ENCODE peak calls at places on chromosomes 4 and X, in six cellular contexts. M, R, N, F, B and E are unnamed samples. For H3K4me1, the result is how much of the 10 kb centered on the place peaks cover.

GRCh38 chr4:105979506-105979905 is 84.2 kb downstream of the NPNT start:
- DNase-seq in M (no peak), N (no peak), B (no peak), F (no peak), R (no peak), E (no peak)

GRCh38 chr4:105666693-105667092 is 41.8 kb downstream of the INTS12 start:
- DNase-seq in B (no peak), M (no peak), N (no peak), F (no peak), R (no peak), E (no peak)

GRCh38 chr4:600850-601515 is 24.4 kb upstream of the PDE6B start:
- DNase-seq in N (no peak), F (no peak), B (no peak), R (no peak), M (no peak), E (no peak)

GRCh38 chrX:106874075-106874474 is 29.1 kb downstream of the RIPPLY1 start:
- DNase-seq in B (no peak), R (peak), F (no peak), N (no peak), M (no peak), E (no peak)

GRCh38 chrX:130402211-130402684 is 461 bp downstream of the RBMX2 start:
- DNase-seq in N (no peak), R (no peak), B (no peak), F (no peak), M (no peak), E (no peak)

GRCh38 chrX:154749856-154750255 is 1.0 kb downstream of the GAB3 start:
- DNase-seq in M (no peak), R (no peak), N (no peak), B (no peak), F (no peak), E (no peak)

GRCh38 chr4:163701915-163702314 is 207.4 kb downstream of the TMA16 start:
- DNase-seq in M (no peak), R (no peak), N (no peak), B (no peak), F (no peak), E (no peak)

GRCh38 chrX:30653415-30654131 is at the start of gene GK:
- DNase-seq in R (no peak), N (no peak), B (no peak), F (peak), M (no peak), E (peak)

GRCh38 chrX:154396948-154397887 is 959 bp upstream of the RPL10 start:
- DNase-seq in R (peak), M (peak), F (no peak), B (peak), N (no peak), E (peak)

GRCh38 chrX:118823263-118824172 is at the start of gene ZCCHC12:
- DNase-seq in N (peak), M (no peak), B (peak), R (peak), F (peak), E (peak)

GRCh38 chrX:155997436-155997835 is at the start of gene IL9R:
- DNase-seq in B (no peak), R (no peak), M (no peak), F (no peak), N (no peak), E (no peak)

GRCh38 chrX:108736509-108737479 is at the start of gene IRS4:
- DNase-seq in F (peak), B (no peak), M (no peak), R (peak), N (no peak), E (no peak)

GRCh38 chrX:15418041-15418706 is 34.0 kb upstream of the VEGFD start:
- DNase-seq in R (no peak), F (no peak), B (no peak), N (no peak), M (no peak), E (no peak)

GRCh38 chr4:73347497-73347896 is 56.6 kb upstream of the ALB start:
- DNase-seq in F (no peak), B (no peak), M (no peak), R (peak), N (no peak), E (no peak)

GRCh38 chr4:150244600-150244999 is 166.4 kb downstream of the DCLK2 start:
- DNase-seq in R (no peak), M (no peak), N (no peak), B (no peak), F (no peak), E (no peak)

GRCh38 chrX:64265265-64265664 is 34.9 kb upstream of the ASB12 start:
- DNase-seq in R (no peak), B (no peak), M (no peak), F (no peak), N (no peak), E (no peak)

GRCh38 chrX:42131856-42132255 is 208.5 kb upstream of the CASK start:
- DNase-seq in N (no peak), B (no peak), R (no peak), F (no peak), M (no peak), E (no peak)

GRCh38 chrX:96538104-96538725 is 146.4 kb upstream of the DIAPH2 start:
- DNase-seq in M (no peak), B (no peak), F (no peak), R (no peak), N (no peak), E (no peak)

GRCh38 chrX:55452825-55453124 is 848 bp downstream of the MAGEH1 start:
- DNase-seq in M (no peak), B (no peak), N (no peak), F (no peak), R (no peak), E (no peak)

GRCh38 chr4:27861381-27861787 is 1000.7 kb downstream of the STIM2 start:
- DNase-seq in F (peak), N (peak), R (peak), B (peak), M (no peak), E (no peak)

GRCh38 chrX:136742721-136743379 is 37.9 kb downstream of the ARHGEF6 start:
- DNase-seq in N (no peak), B (no peak), M (no peak), F (no peak), R (no peak), E (no peak)

GRCh38 chrX:151697537-151697936 is 2.3 kb downstream of the PRRG3 start:
- DNase-seq in F (no peak), R (no peak), M (no peak), B (peak), N (no peak), E (peak)

GRCh38 chrX:132092439-132093065 is 35.3 kb downstream of the FRMD7 start:
- DNase-seq in N (peak), M (no peak), B (peak), F (peak), R (peak), E (no peak)

GRCh38 chr4:144449623-144450022 is 196.3 kb upstream of the HHIP start:
- DNase-seq in M (peak), B (no peak), N (no peak), F (no peak), R (no peak), E (peak)

GRCh38 chr4:110132822-110133719 is 65.3 kb downstream of the ELOVL6 start:
- DNase-seq in F (no peak), R (peak), N (no peak), B (no peak), M (no peak), E (no peak)

GRCh38 chr4:31995943-31996901 is 1276.1 kb downstream of the PCDH7 start:
- DNase-seq in B (no peak), N (no peak), R (no peak), M (no peak), F (no peak), E (no peak)

GRCh38 chr4:53702334-53703266 is 111.3 kb upstream of the LNX1 start:
- DNase-seq in F (peak), R (peak), M (peak), B (peak), N (no peak), E (peak)

GRCh38 chrX:11049976-11050375 is 61.2 kb upstream of the HCCS start:
- DNase-seq in F (no peak), B (no peak), N (no peak), M (no peak), R (no peak), E (no peak)

GRCh38 chrX:101057095-101057714 is 5.3 kb upstream of the TRMT2B start:
- DNase-seq in M (no peak), N (no peak), B (no peak), F (no peak), R (no peak), E (no peak)

GRCh38 chrX:48761674-48762471 is at the start of gene GLOD5:
- DNase-seq in M (no peak), B (peak), R (peak), N (peak), F (peak), E (no peak)

GRCh38 chr4:3176625-3177229 is 72.2 kb upstream of the MSANTD1 start:
- DNase-seq in M (no peak), R (no peak), B (no peak), N (no peak), F (peak), E (no peak)

GRCh38 chr4:147157860-147158701 is 212.4 kb upstream of the TTC29 start:
- DNase-seq in R (peak), N (no peak), M (peak), B (peak), F (no peak), E (no peak)

GRCh38 chr4:140134780-140135179 is 19.2 kb downstream of the MAML3 start:
- DNase-seq in M (no peak), B (no peak), R (no peak), N (no peak), F (no peak), E (no peak)

GRCh38 chr4:140135529-140136021 is 18.4 kb downstream of the MAML3 start:
- DNase-seq in F (no peak), M (no peak), R (no peak), N (no peak), B (no peak), E (peak)

GRCh38 chr4:140137654-140138053 is 16.3 kb downstream of the MAML3 start:
- DNase-seq in F (peak), N (no peak), R (no peak), B (no peak), M (no peak), E (no peak)

GRCh38 chr4:140138428-140138827 is 15.6 kb downstream of the MAML3 start:
- DNase-seq in M (no peak), N (no peak), F (no peak), B (peak), R (no peak), E (no peak)

GRCh38 chr4:140136509-140136908 is 17.5 kb downstream of the MAML3 start:
- DNase-seq in B (no peak), F (no peak), R (no peak), M (no peak), N (no peak), E (no peak)
- H3K4me1 ChIP-seq in B (under half), F (under half), R (under half), M (under half), N (under half), E (under half)

DNA sequence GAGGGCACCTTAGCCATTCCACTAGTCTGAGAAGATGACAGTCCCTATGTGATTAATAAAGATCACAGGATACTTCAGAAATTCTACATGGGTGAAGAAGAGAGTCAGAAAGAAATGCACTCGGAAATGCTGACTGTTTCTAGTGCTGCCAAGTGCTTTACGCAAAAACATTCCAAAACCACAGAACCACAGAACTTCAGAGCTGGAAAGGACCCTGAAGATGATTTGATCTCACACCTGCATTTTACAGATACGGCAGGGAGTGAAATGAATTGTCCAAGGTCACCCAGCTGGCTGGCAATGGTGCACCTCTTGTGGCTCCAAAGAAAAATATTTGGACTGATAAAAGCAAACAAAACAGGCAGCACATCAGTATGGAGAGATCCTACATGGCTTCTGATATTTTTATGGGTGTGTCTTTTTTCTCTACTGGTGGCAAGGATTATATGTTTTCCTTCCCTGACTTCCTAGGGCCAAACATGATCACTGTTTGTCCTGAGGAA is 115.9 kb downstream of the MAML3 start:
- DNase-seq in M (no peak), N (no peak), B (no peak), R (peak), F (no peak), E (no peak)
- TF ChIP-seq POLR2AphosphoS5 in M (no peak), N (no peak), B (no peak), R (no peak), F (peak), E (no peak)

DNA sequence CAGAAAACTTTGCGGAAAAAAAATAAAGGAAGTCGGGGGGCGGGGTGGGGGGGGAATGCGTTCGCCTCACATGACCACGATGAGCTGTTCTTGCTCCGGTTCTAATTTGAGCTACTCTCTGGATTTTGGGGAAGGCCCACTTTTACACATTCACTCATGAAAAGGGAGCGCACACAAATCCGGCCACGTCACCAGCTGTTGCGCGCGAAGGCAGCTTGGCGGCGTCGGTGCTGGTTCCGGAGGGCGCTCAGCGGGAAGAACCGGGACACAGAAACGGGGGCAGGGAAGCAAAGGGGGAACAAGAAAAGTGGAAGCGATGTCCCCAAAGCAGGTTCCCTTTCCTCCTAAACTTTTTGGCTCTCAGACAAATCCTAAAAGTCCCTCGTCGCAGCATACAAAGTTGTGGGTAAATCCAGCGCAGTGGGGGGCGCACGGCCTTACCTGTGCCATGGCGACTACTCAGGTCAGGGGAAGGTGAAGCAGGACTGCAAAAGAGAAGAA is 590 bp downstream of the ANXA5 start:
- DNase-seq in R (peak), F (peak), N (no peak), M (peak), B (peak), E (peak)
- TF ChIP-seq POLR2A in R (no peak), F (no peak), N (no peak), M (peak), B (peak), E (no peak)

GRCh38 chr4:1711906-1712215 is 258 bp downstream of the SLBP start:
- DNase-seq in B (no peak), N (no peak), F (peak), R (no peak), M (no peak), E (no peak)

GRCh38 chr4:1712216-1713002 is at the start of gene SLBP:
- DNase-seq in N (peak), F (peak), R (peak), M (peak), B (peak), E (peak)

GRCh38 chr4:1714303-1715001 is 2.3 kb upstream of the SLBP start:
- DNase-seq in M (no peak), F (no peak), N (no peak), B (no peak), R (no peak), E (no peak)

GRCh38 chr4:1711055-1711905 is 839 bp downstream of the SLBP start:
- DNase-seq in B (peak), R (no peak), F (peak), M (no peak), N (no peak), E (peak)

DNA sequence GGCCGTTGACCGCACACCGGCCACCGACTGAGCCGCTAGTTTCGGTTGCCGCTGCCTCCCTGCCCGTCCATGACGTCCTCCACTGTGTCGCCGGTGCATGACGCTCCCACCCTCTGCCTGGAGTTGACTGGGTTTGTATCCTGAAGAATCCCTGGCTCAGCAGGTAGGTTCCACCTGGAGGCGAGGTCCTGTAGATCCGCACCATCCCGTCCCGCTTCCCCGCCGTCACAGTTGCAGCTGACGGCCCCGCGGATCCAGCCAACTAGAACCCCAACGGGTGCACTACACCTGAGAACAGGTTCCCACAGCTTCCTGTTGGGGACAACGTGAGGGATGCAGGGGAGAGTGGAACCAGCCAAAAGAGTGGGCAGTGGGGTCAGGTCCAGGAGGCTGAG is 881 bp upstream of the SLBP start:
- DNase-seq in R (no peak), N (no peak), B (no peak), F (no peak), M (no peak), E (no peak)
- H3K4me1 ChIP-seq in R (half or more), N (under half), B (half or more), F (under half), M (half or more), E (under half)

DNA sequence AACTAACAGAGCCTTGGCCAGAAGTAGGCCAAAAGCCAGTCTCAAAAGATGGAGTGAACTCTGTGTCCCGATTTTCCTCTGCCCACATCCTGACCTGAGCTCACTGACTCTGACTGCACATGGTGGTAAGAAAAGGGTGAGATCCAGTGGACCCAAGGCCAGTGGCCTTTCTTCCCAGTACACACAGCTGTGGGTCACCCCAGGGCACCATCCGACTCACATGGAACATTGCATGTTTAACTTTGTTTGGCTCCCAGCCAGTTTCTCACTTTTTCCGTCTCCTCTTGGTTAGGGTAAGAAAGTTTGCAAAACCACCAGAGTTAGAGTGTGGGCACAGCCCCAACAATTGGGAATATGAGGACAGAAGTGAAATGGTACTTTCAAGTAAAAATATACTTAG is 69.8 kb downstream of the GAB1 start:
- DNase-seq in N (no peak), F (no peak), R (peak), M (peak), B (peak), E (peak)
- TF ChIP-seq POLR2AphosphoS5 in N (no peak), F (no peak), R (no peak), M (peak), B (peak), E (peak)

GRCh38 chr4:82352118-82352824 is 21.5 kb downstream of the HNRNPD start:
- DNase-seq in B (no peak), M (no peak), N (no peak), R (no peak), F (no peak), E (no peak)
- TF ChIP-seq POLR2A in B (no peak), M (no peak), N (no peak), R (no peak), F (no peak), E (no peak)

DNA sequence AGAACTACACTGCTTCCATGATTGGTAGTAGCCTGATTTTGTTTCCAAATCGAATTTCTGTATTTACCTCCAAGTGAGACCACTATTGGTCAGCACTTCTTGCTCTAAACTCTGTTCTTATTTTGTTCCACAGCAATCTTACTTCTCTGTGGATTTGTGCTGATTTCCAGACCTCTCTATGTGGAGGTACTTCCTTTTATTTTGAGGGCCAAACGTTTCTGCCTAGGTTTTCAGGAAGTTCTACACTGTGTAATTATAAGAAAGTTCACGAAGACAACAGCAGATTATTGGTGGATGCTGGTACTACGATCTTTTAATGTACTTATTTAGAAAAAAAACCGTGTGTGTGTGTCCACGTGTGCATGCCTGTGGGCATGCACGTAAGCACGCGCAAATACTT is 46.7 kb downstream of the DTHD1 start:
- DNase-seq in M (no peak), B (no peak), R (no peak), F (no peak), N (no peak), E (no peak)
- H3K4me1 ChIP-seq in M (under half), B (under half), R (under half), F (under half), N (under half), E (under half)

DNA sequence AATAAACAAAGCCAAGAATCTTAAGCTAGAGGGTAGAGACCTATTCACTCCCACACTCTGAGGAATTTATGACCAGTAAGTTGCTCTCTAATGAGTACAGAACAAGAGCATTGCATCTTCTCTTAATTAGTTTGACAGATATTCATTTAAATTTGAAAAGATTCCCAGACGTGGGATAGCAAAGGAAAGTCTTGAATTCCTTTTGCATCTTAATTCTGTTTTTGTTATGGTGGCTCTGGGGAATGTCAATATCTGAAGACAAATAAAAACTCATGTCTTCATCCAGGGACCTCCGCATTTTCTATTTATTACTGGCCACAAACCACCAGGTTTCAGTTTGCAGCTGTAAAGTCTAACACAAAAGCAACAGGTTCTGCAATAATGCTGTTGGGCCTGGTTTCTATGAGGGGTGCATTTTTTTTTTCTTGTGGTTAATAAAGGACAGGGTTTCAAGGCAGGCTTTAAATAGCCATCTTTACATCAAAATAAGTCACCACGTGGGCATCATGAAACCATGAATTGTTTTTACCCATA is 172.3 kb downstream of the SHROOM3 start:
- DNase-seq in F (no peak), B (no peak), M (no peak), R (no peak), N (no peak), E (no peak)
- TF ChIP-seq POLR2AphosphoS5 in F (no peak), B (no peak), M (no peak), R (no peak), N (no peak), E (no peak)